ENCODE peak calls at places on chromosomes 13 and 19, in six cellular contexts. One of them, this sample, is unnamed.

GRCh38 chr13:50679321-50679720 is 164.2 kb downstream of the DLEU7 start:
- DNase-seq in mesendoderm: no peak
- DNase-seq in NCI-H2081: no peak
- DNase-seq in cardiac fibroblast: peak
- DNase-seq in aorta: no peak
- DNase-seq in breast epithelium: no peak
- DNase-seq in this sample: no peak

GRCh38 chr13:111058796-111059506 is 56.2 kb upstream of the ARHGEF7 start:
- DNase-seq in breast epithelium: no peak
- DNase-seq in mesendoderm: peak
- DNase-seq in NCI-H2081: no peak
- DNase-seq in cardiac fibroblast: no peak
- DNase-seq in aorta: no peak
- DNase-seq in this sample: no peak

GRCh38 chr13:46369506-46370268 is 17.4 kb downstream of the RUBCNL start:
- DNase-seq in cardiac fibroblast: peak
- DNase-seq in breast epithelium: no peak
- DNase-seq in aorta: no peak
- DNase-seq in mesendoderm: no peak
- DNase-seq in NCI-H2081: no peak
- DNase-seq in this sample: no peak

GRCh38 chr19:44753932-44754742 is 5.6 kb downstream of the BCL3 start:
- DNase-seq in NCI-H2081: peak
- DNase-seq in aorta: peak
- DNase-seq in cardiac fibroblast: peak
- DNase-seq in mesendoderm: peak
- DNase-seq in breast epithelium: peak
- DNase-seq in this sample: peak

GRCh38 chr19:31146546-31147183 is 202.6 kb downstream of the TSHZ3 start:
- DNase-seq in breast epithelium: no peak
- DNase-seq in NCI-H2081: no peak
- DNase-seq in cardiac fibroblast: no peak
- DNase-seq in mesendoderm: no peak
- DNase-seq in aorta: no peak
- DNase-seq in this sample: no peak

GRCh38 chr13:30607908-30608307 is 9.8 kb upstream of the USPL1 start:
- DNase-seq in cardiac fibroblast: no peak
- DNase-seq in aorta: no peak
- DNase-seq in mesendoderm: no peak
- DNase-seq in NCI-H2081: no peak
- DNase-seq in breast epithelium: no peak
- DNase-seq in this sample: no peak

GRCh38 chr13:92589955-92590354 is 636.7 kb upstream of the GPC6 start:
- DNase-seq in cardiac fibroblast: no peak
- DNase-seq in mesendoderm: no peak
- DNase-seq in NCI-H2081: no peak
- DNase-seq in breast epithelium: no peak
- DNase-seq in aorta: no peak
- DNase-seq in this sample: no peak

GRCh38 chr13:110559986-110560385 is 1.5 kb downstream of the RAB20 start:
- DNase-seq in aorta: no peak
- DNase-seq in breast epithelium: no peak
- DNase-seq in cardiac fibroblast: no peak
- DNase-seq in mesendoderm: no peak
- DNase-seq in NCI-H2081: no peak
- DNase-seq in this sample: no peak

GRCh38 chr19:14135985-14136508 is 342 bp downstream of the ASF1B start:
- DNase-seq in aorta: no peak
- DNase-seq in NCI-H2081: no peak
- DNase-seq in breast epithelium: no peak
- DNase-seq in cardiac fibroblast: no peak
- DNase-seq in mesendoderm: no peak
- DNase-seq in this sample: no peak

GRCh38 chr13:30305456-30305855 is 1.9 kb downstream of the KATNAL1 start:
- DNase-seq in mesendoderm: no peak
- DNase-seq in aorta: no peak
- DNase-seq in NCI-H2081: no peak
- DNase-seq in cardiac fibroblast: no peak
- DNase-seq in breast epithelium: no peak
- DNase-seq in this sample: no peak

GRCh38 chr13:110232756-110233155 is 74.2 kb downstream of the COL4A1 start:
- DNase-seq in cardiac fibroblast: peak
- DNase-seq in breast epithelium: no peak
- DNase-seq in aorta: no peak
- DNase-seq in NCI-H2081: no peak
- DNase-seq in mesendoderm: no peak
- DNase-seq in this sample: no peak

GRCh38 chr19:17292301-17293074 is 10.7 kb downstream of the ABHD8 start:
- DNase-seq in breast epithelium: no peak
- DNase-seq in NCI-H2081: no peak
- DNase-seq in aorta: peak
- DNase-seq in cardiac fibroblast: peak
- DNase-seq in mesendoderm: peak
- DNase-seq in this sample: peak

GRCh38 chr13:24747248-24748151 is 16.5 kb upstream of the RNF17 start:
- DNase-seq in breast epithelium: no peak
- DNase-seq in NCI-H2081: peak
- DNase-seq in aorta: no peak
- DNase-seq in mesendoderm: peak
- DNase-seq in cardiac fibroblast: peak
- DNase-seq in this sample: peak

GRCh38 chr13:59906413-59907027 is 257.2 kb downstream of the DIAPH3 start:
- DNase-seq in cardiac fibroblast: peak
- DNase-seq in aorta: no peak
- DNase-seq in NCI-H2081: peak
- DNase-seq in mesendoderm: peak
- DNase-seq in breast epithelium: no peak
- DNase-seq in this sample: peak

GRCh38 chr19:45250216-45250831 is 747 bp upstream of the MARK4 start:
- DNase-seq in breast epithelium: no peak
- DNase-seq in NCI-H2081: no peak
- DNase-seq in mesendoderm: peak
- DNase-seq in aorta: no peak
- DNase-seq in cardiac fibroblast: no peak
- DNase-seq in this sample: no peak

GRCh38 chr19:3123088-3123721 is 12.6 kb upstream of the GNA15 start:
- DNase-seq in breast epithelium: no peak
- DNase-seq in NCI-H2081: no peak
- DNase-seq in cardiac fibroblast: no peak
- DNase-seq in aorta: no peak
- DNase-seq in mesendoderm: no peak
- DNase-seq in this sample: no peak

GRCh38 chr19:38812841-38813320 is at the start of gene LGALS4:
- DNase-seq in aorta: no peak
- DNase-seq in NCI-H2081: no peak
- DNase-seq in cardiac fibroblast: no peak
- DNase-seq in mesendoderm: no peak
- DNase-seq in breast epithelium: no peak
- DNase-seq in this sample: no peak

This sample was measured in left kidney.